ENCODE peak calls at places on chromosomes 11 and 22, in four cellular contexts. G is GM10248, N is adrenal gland, R is DND-41. X is an unnamed sample.

GRCh38 chr11:19499999-19500398 is 212.6 kb upstream of the NAV2 start:
- DNase-seq in G (no peak), N (peak), R (no peak), X (no peak)

GRCh38 chr11:130601141-130601540 is 152.7 kb downstream of the ADAMTS15 start:
- DNase-seq in G (no peak), N (peak), R (no peak), X (peak)

GRCh38 chr11:65586676-65587075 is 8.9 kb downstream of the KCNK7 start:
- DNase-seq in G (no peak), N (no peak), R (no peak), X (no peak)

GRCh38 chr11:74749127-74749964 is 697 bp downstream of the RNF169 start:
- DNase-seq in G (peak), N (peak), R (peak), X (peak)

GRCh38 chr22:31448382-31448781 is 41.3 kb downstream of the EIF4ENIF1 start:
- DNase-seq in G (no peak), N (no peak), R (no peak), X (no peak)

GRCh38 chr11:123977731-123978347 is at the start of gene OR10S1:
- DNase-seq in G (no peak), N (no peak), R (no peak), X (no peak)

GRCh38 chr11:83181815-83182214 is 11.7 kb upstream of the ANKRD42 start:
- DNase-seq in G (no peak), N (no peak), R (no peak), X (no peak)

GRCh38 chr11:34824425-34824824 is 91.8 kb downstream of the APIP start:
- DNase-seq in G (no peak), N (no peak), R (no peak), X (no peak)

GRCh38 chr11:11313902-11314692 is 39.0 kb downstream of the CSNK2A3 start:
- DNase-seq in G (no peak), N (peak), R (no peak), X (no peak)

GRCh38 chr22:45878051-45878764 is 98.8 kb downstream of the WNT7B start:
- DNase-seq in G (no peak), N (no peak), R (no peak), X (no peak)

DNA sequence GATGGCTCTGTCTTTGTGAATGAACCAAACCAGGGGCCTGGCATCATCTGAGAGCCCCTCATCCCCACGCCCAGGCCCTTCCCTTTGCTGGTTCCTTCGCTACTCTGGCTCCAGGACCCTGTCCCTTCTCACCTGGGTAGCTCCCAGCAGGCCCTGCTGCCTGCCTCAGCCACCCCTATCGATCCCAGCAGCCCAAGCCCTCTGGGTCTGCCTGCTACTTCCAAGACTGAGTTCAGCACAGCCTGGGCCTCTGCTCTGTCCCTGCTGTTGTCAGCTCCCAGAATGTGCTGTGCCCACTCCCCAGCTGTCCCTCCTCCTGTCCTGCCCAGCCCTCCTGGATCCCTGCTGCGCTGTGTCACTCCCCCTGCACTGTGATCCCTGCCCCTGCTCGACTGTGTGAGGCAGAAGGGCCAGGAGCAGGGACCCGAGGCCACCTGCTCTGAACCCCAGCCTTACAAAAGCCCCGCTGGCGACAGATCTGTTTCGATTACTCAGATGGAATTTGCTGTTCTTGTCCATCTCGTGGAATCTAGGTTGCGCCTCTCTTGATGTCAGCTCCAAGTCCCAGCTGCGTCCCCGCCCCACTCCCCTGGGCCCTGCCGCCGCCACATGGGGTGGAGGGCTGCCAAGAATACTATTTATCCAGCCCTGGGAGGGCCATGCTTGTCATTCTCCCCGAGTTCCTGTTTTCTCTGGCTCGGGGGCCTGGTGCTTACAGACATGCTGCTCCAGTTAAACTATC is 13.0 kb downstream of the MRPL21 start:
- DNase-seq in G (no peak), N (peak), R (no peak), X (no peak)
- TF ChIP-seq CTCF in G (no peak), N (no peak), R (no peak), X (no peak)

GRCh38 chr22:38114484-38115398 is 4.3 kb upstream of the BAIAP2L2 start:
- DNase-seq in G (peak), N (peak), R (peak), X (peak)
- TF ChIP-seq CTCF in G (peak), N (peak), R (peak), X (peak)

GRCh38 chr11:60761436-60762190 is 4.9 kb downstream of the MS4A15 start:
- DNase-seq in G (no peak), N (no peak), R (no peak), X (no peak)

GRCh38 chr11:60765355-60765754 is 8.7 kb downstream of the MS4A15 start:
- DNase-seq in G (no peak), N (no peak), R (no peak), X (peak)

GRCh38 chr11:60764879-60765278 is 8.2 kb downstream of the MS4A15 start:
- DNase-seq in G (peak), N (no peak), R (no peak), X (peak)

GRCh38 chr11:60762851-60763691 is 6.4 kb downstream of the MS4A15 start:
- DNase-seq in G (peak), N (no peak), R (no peak), X (peak)

GRCh38 chr11:60763692-60764369 is 7.2 kb downstream of the MS4A15 start:
- DNase-seq in G (no peak), N (no peak), R (no peak), X (peak)
- TF ChIP-seq CTCF in G (no peak), N (no peak), R (no peak), X (no peak)

GRCh38 chr11:62593434-62594044 is 2.2 kb upstream of the TUT1 start:
- DNase-seq in G (peak), N (peak), R (peak), X (peak)

GRCh38 chr11:62592216-62592815 is 993 bp upstream of the TUT1 start:
- DNase-seq in G (no peak), N (peak), R (no peak), X (no peak)

GRCh38 chr11:62592989-62593421 is 1.7 kb upstream of the TUT1 start:
- DNase-seq in G (no peak), N (no peak), R (no peak), X (no peak)

GRCh38 chr11:62588966-62589637 is 2.2 kb downstream of the TUT1 start:
- DNase-seq in G (no peak), N (no peak), R (peak), X (no peak)

DNA sequence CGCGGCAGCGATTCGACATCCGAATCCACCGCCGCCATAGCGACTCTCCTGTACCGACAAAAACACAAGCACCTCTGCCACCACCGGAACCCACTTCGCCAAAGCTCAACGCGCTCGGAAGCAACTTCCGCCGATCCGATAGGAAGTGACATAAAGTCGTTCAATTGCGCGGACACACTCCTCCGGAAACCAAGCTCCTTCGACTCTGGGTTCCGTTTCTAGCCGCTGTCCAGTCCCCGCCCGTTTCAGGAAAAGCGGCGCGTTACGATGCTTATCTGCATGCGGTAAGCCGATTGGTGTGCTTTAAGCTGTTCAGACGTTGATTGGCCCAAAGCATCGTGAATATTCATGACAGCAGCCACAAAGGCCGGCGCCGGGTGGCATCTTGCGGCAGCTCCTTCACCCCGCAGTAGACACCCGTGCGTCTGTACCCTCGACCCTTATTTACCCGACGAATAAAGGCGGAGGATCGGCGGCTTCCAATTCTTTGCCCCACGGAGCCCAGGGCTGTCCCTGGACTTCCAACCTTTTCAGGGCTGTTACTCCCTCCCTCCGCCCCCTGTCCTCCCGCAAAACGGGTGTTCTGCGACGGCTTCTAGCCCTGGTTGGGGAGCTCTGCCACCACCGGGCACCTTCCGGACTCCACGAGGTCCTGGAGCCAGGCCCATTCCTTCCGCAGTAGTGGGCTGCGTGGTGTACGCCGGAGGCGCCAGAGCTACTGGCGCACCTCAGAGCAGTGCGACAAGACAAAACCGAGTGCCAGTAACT is at the start of gene TUT1:
- DNase-seq in G (peak), N (peak), R (peak), X (peak)
- TF ChIP-seq CTCF in G (no peak), N (no peak), R (peak), X (no peak)

GRCh38 chr11:97557399-97557798 is 1167.6 kb downstream of the JRKL start:
- DNase-seq in G (no peak), N (no peak), R (no peak), X (no peak)
- TF ChIP-seq CTCF in G (no peak), N (peak), R (no peak), X (no peak)

GRCh38 chr11:110186867-110187266 is 93.7 kb downstream of the ZC3H12C start:
- DNase-seq in G (no peak), N (no peak), R (no peak), X (no peak)

GRCh38 chr11:110184466-110184865 is 91.3 kb downstream of the ZC3H12C start:
- DNase-seq in G (no peak), N (no peak), R (no peak), X (no peak)

GRCh38 chr11:110186456-110186855 is 93.3 kb downstream of the ZC3H12C start:
- DNase-seq in G (no peak), N (no peak), R (no peak), X (no peak)

GRCh38 chr11:110185599-110185998 is 92.4 kb downstream of the ZC3H12C start:
- DNase-seq in G (no peak), N (no peak), R (no peak), X (no peak)

DNA sequence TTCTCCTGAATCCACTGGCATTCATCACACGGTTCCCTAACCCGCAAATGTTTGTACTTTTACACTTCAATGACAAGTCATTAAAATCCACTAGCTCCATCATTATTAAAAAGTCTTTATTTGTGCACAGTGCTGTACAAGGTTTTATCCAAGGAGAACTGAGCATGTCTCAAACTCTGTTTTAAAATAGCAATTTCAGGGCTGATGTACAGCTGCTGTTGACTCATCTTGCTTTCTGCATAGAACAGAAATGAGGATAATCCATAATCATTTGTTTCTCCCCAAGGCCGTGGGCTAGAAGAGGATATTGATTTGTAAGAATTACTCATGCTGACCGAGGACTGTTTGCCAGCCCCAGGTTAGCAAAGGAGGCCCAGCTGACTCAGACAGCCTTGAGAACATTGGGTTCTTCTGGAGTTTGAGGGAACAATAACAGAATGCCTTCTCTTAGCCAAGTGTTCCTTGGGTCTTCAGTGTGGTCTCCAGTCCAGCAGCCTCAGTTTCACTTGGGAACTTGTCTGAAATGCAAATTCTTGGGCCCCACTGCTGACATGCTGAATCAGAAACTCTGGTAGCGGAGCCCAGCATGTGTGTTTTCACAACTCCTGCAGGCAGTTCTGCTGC is 91.9 kb downstream of the ZC3H12C start:
- DNase-seq in G (no peak), N (peak), R (no peak), X (no peak)
- TF ChIP-seq CTCF in G (no peak), N (no peak), R (no peak), X (no peak)

DNA sequence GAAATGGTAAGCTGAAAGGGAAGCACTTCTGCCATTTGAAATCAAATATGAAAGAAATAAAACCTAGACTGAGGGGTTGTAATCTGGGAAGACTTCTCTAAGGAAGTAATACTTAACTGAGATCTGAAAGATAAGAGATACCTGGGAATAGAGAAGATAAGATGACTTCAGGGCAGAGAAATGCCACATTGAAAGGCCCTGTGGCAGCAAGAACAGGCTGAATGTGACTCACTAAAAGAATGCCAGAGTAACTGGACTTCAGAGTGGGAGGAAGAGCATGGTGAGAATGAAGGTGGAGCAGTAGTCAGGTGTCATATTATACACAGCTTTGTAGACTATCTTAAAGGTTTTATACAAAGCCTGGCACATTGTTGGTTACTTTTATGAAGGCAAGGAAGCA is 17.6 kb downstream of the CALCA start:
- DNase-seq in G (no peak), N (no peak), R (no peak), X (no peak)
- TF ChIP-seq CTCF in G (no peak), N (no peak), R (no peak), X (no peak)

GRCh38 chr22:28021998-28022660 is 103.1 kb upstream of the PITPNB start:
- DNase-seq in G (no peak), N (no peak), R (no peak), X (no peak)

GRCh38 chr22:28018461-28018927 is 99.4 kb upstream of the PITPNB start:
- DNase-seq in G (no peak), N (no peak), R (peak), X (no peak)

GRCh38 chr22:28019360-28019759 is 100.3 kb upstream of the PITPNB start:
- DNase-seq in G (no peak), N (peak), R (peak), X (no peak)

GRCh38 chr22:28021116-28021997 is 102.3 kb upstream of the PITPNB start:
- DNase-seq in G (no peak), N (no peak), R (no peak), X (no peak)

DNA sequence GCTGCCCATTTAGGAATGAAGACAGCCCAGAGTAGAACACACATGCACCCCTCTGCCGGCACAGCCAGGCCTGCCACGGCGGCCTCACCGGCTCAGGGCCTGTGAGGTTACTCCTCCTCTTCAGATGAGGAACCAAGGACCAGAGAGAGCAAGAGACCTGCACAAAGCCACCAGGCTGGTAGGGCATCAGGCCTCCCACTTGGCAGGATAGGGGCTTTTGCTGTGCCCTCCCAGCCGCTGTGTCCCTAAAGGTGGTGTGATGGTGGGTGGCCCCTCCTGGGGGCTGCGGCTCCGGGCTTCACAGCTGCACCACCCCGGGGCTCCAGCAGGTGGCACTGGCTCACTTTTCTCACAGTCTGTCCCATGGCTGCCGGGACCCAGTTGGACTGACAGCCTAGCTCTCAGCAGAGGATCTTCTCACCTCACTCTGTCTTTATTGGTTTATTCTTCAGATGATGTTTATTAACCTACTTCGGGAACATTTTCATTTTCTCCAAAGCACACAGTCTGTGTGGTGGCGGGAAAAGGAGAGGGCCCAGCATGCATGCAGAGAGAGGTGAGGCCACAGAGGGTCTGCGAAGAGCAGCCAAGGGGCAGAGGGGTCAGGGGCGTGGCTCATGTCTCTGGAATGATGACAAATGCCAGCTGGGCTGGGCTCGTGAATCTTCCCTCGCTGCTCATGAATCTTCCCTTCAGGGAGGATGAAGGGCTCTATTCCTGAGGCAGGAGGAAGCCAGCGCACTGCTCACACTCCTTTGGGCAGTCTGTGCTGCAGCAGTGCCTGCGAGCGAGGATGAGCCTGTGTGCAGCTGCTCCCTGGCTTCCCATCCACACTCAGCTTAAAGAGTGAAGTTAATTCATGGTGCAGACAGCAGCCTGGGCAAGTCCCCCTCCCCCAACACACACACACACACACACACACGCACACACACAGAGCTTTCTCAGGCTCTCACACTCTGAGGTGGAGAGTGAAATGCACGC is 101.1 kb upstream of the PITPNB start:
- DNase-seq in G (peak), N (peak), R (peak), X (peak)
- TF ChIP-seq CTCF in G (peak), N (peak), R (peak), X (peak)

GRCh38 chr11:69086152-69086551 is 37.4 kb downstream of the TPCN2 start:
- DNase-seq in G (no peak), N (no peak), R (no peak), X (no peak)
- TF ChIP-seq CTCF in G (no peak), N (no peak), R (peak), X (no peak)

X was measured in GM20000.